ENCODE peak calls at places on chromosomes 4 and X, in four cellular contexts. P is mesenchymal stem cell, Y is H9, U is neuronal stem cell. O is an unnamed sample.

GRCh38 chr4:165454426-165454825 is 75.6 kb downstream of the CPE start:
- DNase-seq in P (no peak), U (no peak), Y (no peak), O (no peak)

GRCh38 chrX:96650023-96650422 is 34.6 kb upstream of the DIAPH2 start:
- DNase-seq in P (no peak), U (no peak), Y (no peak), O (no peak)

GRCh38 chrX:9489234-9489633 is 24.4 kb downstream of the TBL1X start:
- DNase-seq in Y (no peak), U (no peak), P (no peak), O (no peak)

GRCh38 chrX:49111846-49112245 is 11.7 kb downstream of the GPKOW start:
- DNase-seq in Y (no peak), U (no peak), P (no peak), O (no peak)

GRCh38 chr4:109211671-109212070 is 90.8 kb downstream of the COL25A1 start:
- DNase-seq in Y (no peak), U (no peak), P (no peak), O (peak)

GRCh38 chrX:41796050-41796449 is 72.1 kb downstream of the GPR82 start:
- DNase-seq in Y (no peak), P (no peak), U (no peak), O (peak)

GRCh38 chr4:141037441-141037840 is 95.8 kb downstream of the RNF150 start:
- DNase-seq in P (no peak), Y (no peak), U (no peak), O (no peak)

GRCh38 chr4:43238556-43238955 is 346.0 kb downstream of the GRXCR1 start:
- DNase-seq in P (no peak), Y (no peak), U (no peak), O (no peak)

GRCh38 chr4:24910504-24910903 is 2.3 kb downstream of the CCDC149 start:
- DNase-seq in U (no peak), Y (no peak), P (no peak), O (no peak)

GRCh38 chr4:158814636-158815035 is 45.8 kb downstream of the FNIP2 start:
- DNase-seq in Y (no peak), U (no peak), P (no peak), O (peak)

GRCh38 chrX:80223922-80224579 is 196.2 kb upstream of the TENT5D start:
- DNase-seq in Y (no peak), U (no peak), P (no peak), O (no peak)

GRCh38 chr4:184713887-184714286 is 20.0 kb downstream of the CENPU start:
- DNase-seq in U (no peak), P (no peak), Y (no peak), O (no peak)

GRCh38 chr4:105210901-105211300 is 64.2 kb downstream of the TET2 start:
- DNase-seq in Y (no peak), P (no peak), U (no peak), O (no peak)

GRCh38 chrX:108304210-108304609 is 134.0 kb downstream of the COL4A6 start:
- DNase-seq in Y (no peak), P (peak), U (no peak), O (no peak)

GRCh38 chr4:139672732-139673131 is 7.1 kb downstream of the MGST2 start:
- DNase-seq in P (no peak), U (no peak), Y (no peak), O (no peak)

GRCh38 chrX:11968991-11969390 is 169.3 kb upstream of the FRMPD4 start:
- DNase-seq in P (peak), U (no peak), Y (no peak), O (peak)

GRCh38 chrX:17077349-17077748 is 130.9 kb downstream of the REPS2 start:
- DNase-seq in Y (no peak), P (no peak), U (no peak), O (no peak)

GRCh38 chr4:15420642-15421041 is 7.2 kb upstream of the C1QTNF7 start:
- DNase-seq in Y (no peak), P (peak), U (no peak), O (no peak)

GRCh38 chr4:38189445-38189844 is 229.2 kb downstream of the PTTG2 start:
- DNase-seq in Y (no peak), U (no peak), P (peak), O (peak)

GRCh38 chrX:37867509-37868153 is 20.3 kb upstream of the DYNLT3 start:
- DNase-seq in P (no peak), Y (no peak), U (no peak), O (no peak)

GRCh38 chrX:39969099-39969825 is 128.5 kb downstream of the BCOR start:
- DNase-seq in P (no peak), U (no peak), Y (peak), O (no peak)

GRCh38 chrX:22135171-22135711 is 103.1 kb downstream of the PHEX start:
- DNase-seq in Y (no peak), U (no peak), P (peak), O (peak)

GRCh38 chrX:131734621-131735020 is 190.7 kb downstream of the OR13H1 start:
- DNase-seq in Y (no peak), P (no peak), U (no peak), O (peak)

GRCh38 chrX:118727686-118728339 is 407 bp downstream of the IL13RA1 start:
- DNase-seq in Y (no peak), U (no peak), P (peak), O (peak)
- H3K18ac ChIP-seq in Y (no peak), U (peak), P (peak), O (peak)

DNA sequence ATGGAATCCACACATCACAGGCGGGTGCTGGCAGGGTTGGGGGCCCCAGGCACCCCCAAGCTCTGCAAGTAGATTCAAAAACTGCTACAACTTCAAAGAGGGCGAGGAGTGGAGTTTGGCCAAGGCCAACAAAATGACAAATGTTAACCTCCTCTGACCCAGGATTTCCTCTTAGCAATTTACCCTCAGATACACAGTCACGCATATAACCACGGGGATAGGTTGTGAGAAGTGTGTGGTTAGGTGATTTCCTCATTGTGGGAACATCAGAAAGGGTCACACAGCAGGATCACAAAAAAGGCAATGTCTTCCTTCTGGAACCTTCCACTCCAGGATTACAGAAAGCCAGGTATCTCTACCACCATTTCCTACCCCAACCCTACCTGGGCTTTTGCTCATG is 62.4 kb downstream of the C4orf50 start:
- DNase-seq in Y (no peak), U (no peak), P (no peak), O (no peak)
- H3K18ac ChIP-seq in Y (peak), U (peak), P (no peak), O (no peak)

GRCh38 chrX:149940015-149940716 is 1.9 kb upstream of the EOLA2 start:
- DNase-seq in U (peak), P (peak), Y (peak), O (peak)
- H3K18ac ChIP-seq in U (peak), P (peak), Y (peak), O (no peak)

GRCh38 chrX:130704053-130705038 is 198.7 kb downstream of the ENOX2 start:
- DNase-seq in U (no peak), Y (no peak), P (peak), O (peak)
- H3K18ac ChIP-seq in U (no peak), Y (no peak), P (no peak), O (no peak)

GRCh38 chr4:119039779-119040178 is 95.9 kb upstream of the MYOZ2 start:
- DNase-seq in U (no peak), P (no peak), Y (peak), O (no peak)

GRCh38 chr4:119040711-119041185 is 94.9 kb upstream of the MYOZ2 start:
- DNase-seq in Y (peak), U (no peak), P (peak), O (peak)

GRCh38 chr4:119041951-119042560 is 93.6 kb upstream of the MYOZ2 start:
- DNase-seq in Y (peak), P (peak), U (peak), O (peak)

GRCh38 chr4:119039160-119039559 is 96.5 kb upstream of the MYOZ2 start:
- DNase-seq in U (no peak), P (no peak), Y (no peak), O (no peak)

GRCh38 chr4:119040261-119040660 is 95.4 kb upstream of the MYOZ2 start:
- DNase-seq in Y (no peak), U (no peak), P (no peak), O (no peak)
- H3K18ac ChIP-seq in Y (no peak), U (no peak), P (no peak), O (no peak)

GRCh38 chrX:118038614-118039365 is 77.8 kb downstream of the KLHL13 start:
- DNase-seq in Y (no peak), P (no peak), U (no peak), O (no peak)

DNA sequence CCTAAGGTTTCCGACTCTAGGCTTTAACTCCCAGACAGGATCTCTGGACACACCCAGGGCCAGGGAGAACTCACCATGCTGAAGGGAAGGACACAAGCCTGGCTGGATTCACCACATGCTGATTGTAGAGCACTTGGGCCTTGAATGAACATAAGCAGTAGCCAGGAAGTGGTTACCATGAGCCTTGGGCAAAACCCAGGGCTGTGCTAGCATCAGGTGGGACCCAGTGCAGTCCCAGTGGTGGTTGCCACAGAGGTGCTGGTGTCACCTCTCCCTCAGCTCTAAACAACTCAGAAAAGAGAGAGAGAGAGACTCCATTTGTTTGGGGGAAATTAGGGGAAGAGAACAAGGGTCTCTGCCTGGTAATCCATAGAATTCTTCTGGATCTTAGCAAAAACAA is 77.0 kb downstream of the KLHL13 start:
- DNase-seq in Y (no peak), P (no peak), U (no peak), O (no peak)
- H3K18ac ChIP-seq in Y (no peak), P (no peak), U (no peak), O (no peak)

GRCh38 chr4:168880087-168880675 is 129.9 kb downstream of the CBR4 start:
- DNase-seq in U (no peak), Y (no peak), P (peak), O (no peak)

GRCh38 chr4:168879178-168879577 is 130.9 kb downstream of the CBR4 start:
- DNase-seq in P (no peak), Y (no peak), U (no peak), O (peak)

GRCh38 chr4:168876106-168876505 is 133.9 kb downstream of the CBR4 start:
- DNase-seq in U (no peak), P (no peak), Y (no peak), O (no peak)

GRCh38 chr4:168877779-168878491 is 132.1 kb downstream of the CBR4 start:
- DNase-seq in P (no peak), U (peak), Y (peak), O (peak)

DNA sequence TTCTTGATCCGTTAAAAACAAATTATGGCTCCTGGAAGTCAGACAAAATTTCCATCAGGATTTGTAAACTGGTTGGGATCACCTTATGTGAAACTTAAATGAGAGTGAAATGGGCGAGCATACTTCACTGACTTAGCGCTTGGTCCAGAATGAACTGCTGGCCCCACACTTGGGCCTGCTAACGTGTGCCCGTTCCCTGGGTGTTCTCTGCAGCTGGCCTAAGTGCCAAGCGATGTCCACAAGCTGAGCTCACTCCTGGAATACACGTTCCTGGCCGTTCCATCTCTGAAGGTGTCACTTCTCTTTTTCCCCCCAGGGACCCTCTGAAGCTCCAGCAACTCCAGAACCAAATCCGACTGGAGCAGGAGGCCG is 132.7 kb downstream of the CBR4 start:
- DNase-seq in Y (no peak), P (no peak), U (no peak), O (no peak)
- H3K18ac ChIP-seq in Y (no peak), P (peak), U (peak), O (peak)

GRCh38 chr4:26325191-26325590 is 4.4 kb downstream of the RBPJ start:
- DNase-seq in U (no peak), Y (no peak), P (peak), O (no peak)

GRCh38 chr4:26330946-26331345 is 10.1 kb downstream of the RBPJ start:
- DNase-seq in Y (no peak), P (peak), U (no peak), O (no peak)

GRCh38 chr4:26330186-26330787 is 9.5 kb downstream of the RBPJ start:
- DNase-seq in P (peak), Y (no peak), U (no peak), O (no peak)

GRCh38 chr4:26323807-26324206 is 3.0 kb downstream of the RBPJ start:
- DNase-seq in U (no peak), Y (no peak), P (no peak), O (no peak)

DNA sequence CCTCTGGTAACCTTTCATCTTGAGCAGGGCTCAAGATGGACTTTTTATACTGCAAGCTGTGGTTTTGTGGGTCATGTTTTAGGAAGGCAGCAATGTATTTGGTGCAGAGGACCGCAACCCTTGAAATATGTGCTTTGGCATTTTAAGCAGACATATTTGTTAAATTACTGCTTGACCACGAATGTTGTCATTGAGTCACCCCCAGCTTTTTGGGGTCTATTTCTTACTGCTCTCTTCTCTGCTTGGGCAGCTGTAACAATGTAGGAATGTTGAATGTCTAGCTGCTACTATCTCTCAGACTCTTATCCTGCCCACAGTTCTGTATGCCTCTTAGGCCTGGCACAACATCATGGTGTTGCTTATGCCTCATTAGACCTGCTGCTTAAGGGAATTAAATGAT is 6.0 kb downstream of the RBPJ start:
- DNase-seq in P (peak), Y (no peak), U (no peak), O (no peak)
- H3K18ac ChIP-seq in P (no peak), Y (no peak), U (no peak), O (no peak)

GRCh38 chr4:8502371-8502770 is 61.8 kb downstream of the TRMT44 start:
- DNase-seq in U (no peak), P (no peak), Y (no peak), O (no peak)
- H3K18ac ChIP-seq in U (no peak), P (no peak), Y (no peak), O (no peak)

O was measured in trophoblast cell.